ENCODE peak calls at places on chromosomes 4 and X, in nine cellular contexts. H is endothelial cell, A is choroid plexus epithelial cell, E is coronary artery, O is sciatic nerve, F is endodermal cell, W is NCI-H1092, G is hepatocyte, C is fibroblast of pulmonary artery. Y is an unnamed sample.

GRCh38 chr4:153122855-153123254 is 81.4 kb upstream of the TRIM2 start:
- DNase-seq in H (no peak), A (no peak), E (no peak), O (no peak), F (no peak), W (no peak), G (no peak), C (no peak), Y (no peak)

GRCh38 chrX:108468486-108468885 is 28.8 kb downstream of the COL4A5 start:
- DNase-seq in H (no peak), A (peak), E (no peak), O (no peak), F (no peak), W (no peak), G (no peak), C (peak), Y (no peak)

GRCh38 chr4:32000846-32001488 is 1280.8 kb downstream of the PCDH7 start:
- DNase-seq in H (no peak), A (no peak), E (no peak), O (no peak), F (no peak), W (no peak), G (no peak), C (no peak), Y (no peak)

GRCh38 chr4:175891863-175892262 is 79.8 kb upstream of the GPM6A start:
- DNase-seq in H (no peak), A (peak), E (no peak), O (no peak), F (no peak), W (no peak), G (peak), C (peak), Y (no peak)

GRCh38 chr4:1409079-1409805 is 3.0 kb upstream of the NKX1-1 start:
- DNase-seq in H (no peak), A (no peak), E (no peak), O (no peak), F (no peak), W (no peak), G (no peak), C (no peak), Y (no peak)

GRCh38 chrX:72137846-72138455 is 6.2 kb upstream of the RTL5 start:
- DNase-seq in H (no peak), A (no peak), E (no peak), O (no peak), F (no peak), W (no peak), G (no peak), C (no peak), Y (no peak)

GRCh38 chr4:145195167-145195952 is 15.0 kb upstream of the OTUD4 start:
- DNase-seq in H (no peak), A (no peak), E (no peak), O (no peak), F (no peak), W (no peak), G (peak), C (no peak), Y (no peak)

GRCh38 chr4:155497306-155497705 is 120.5 kb upstream of the MAP9 start:
- DNase-seq in H (no peak), A (no peak), E (no peak), O (no peak), F (no peak), W (no peak), G (no peak), C (no peak), Y (no peak)

GRCh38 chrX:1485033-1485432 is 32.3 kb upstream of the ASMTL start:
- DNase-seq in H (no peak), A (no peak), E (peak), O (no peak), F (no peak), W (no peak), G (no peak), C (no peak), Y (no peak)

GRCh38 chr4:6986067-6986780 is 56.9 kb upstream of the TADA2B start:
- DNase-seq in H (peak), A (peak), E (no peak), O (peak), F (peak), W (no peak), G (peak), C (peak), Y (no peak)

GRCh38 chr4:3254302-3255131 is 5.6 kb downstream of the MSANTD1 start:
- DNase-seq in H (no peak), A (no peak), E (peak), O (peak), F (peak), W (no peak), G (no peak), C (no peak), Y (no peak)

GRCh38 chr4:7828926-7829325 is 110.7 kb downstream of the AFAP1 start:
- DNase-seq in H (no peak), A (peak), E (peak), O (no peak), F (no peak), W (no peak), G (no peak), C (peak), Y (no peak)

GRCh38 chrX:78314561-78314960 is 12.8 kb downstream of the CYSLTR1 start:
- DNase-seq in H (no peak), A (no peak), E (no peak), O (no peak), F (no peak), W (no peak), G (no peak), C (no peak), Y (no peak)

GRCh38 chrX:134733595-134733994 is 75.3 kb upstream of the PLAC1 start:
- DNase-seq in H (no peak), A (no peak), E (no peak), O (no peak), F (no peak), W (no peak), G (no peak), C (no peak), Y (no peak)

GRCh38 chrX:20139966-20140365 is 1.7 kb downstream of the EIF1AX start:
- DNase-seq in H (no peak), A (peak), E (no peak), O (no peak), F (no peak), W (no peak), G (no peak), C (peak), Y (no peak)

GRCh38 chr4:35793045-35793722 is 451.1 kb downstream of the ARAP2 start:
- DNase-seq in H (no peak), A (peak), E (no peak), O (no peak), F (no peak), W (no peak), G (no peak), C (peak), Y (no peak)

GRCh38 chr4:168981460-168981859 is 28.6 kb downstream of the CBR4 start:
- DNase-seq in H (no peak), A (peak), E (no peak), O (no peak), F (no peak), W (no peak), G (no peak), C (peak), Y (no peak)

GRCh38 chrX:153411255-153411987 is at the start of gene ZFP92:
- DNase-seq in H (no peak), A (peak), E (no peak), O (no peak), F (no peak), W (no peak), G (peak), C (no peak), Y (peak)

GRCh38 chrX:2498781-2499302 is 1.9 kb downstream of the DHRSX start:
- DNase-seq in H (no peak), A (peak), E (no peak), O (peak), F (no peak), W (no peak), G (peak), C (peak), Y (no peak)

GRCh38 chr4:47032405-47033106 is 1.2 kb downstream of the GABRB1 start:
- DNase-seq in H (peak), A (peak), E (peak), O (peak), F (peak), W (peak), G (peak), C (peak), Y (peak)

GRCh38 chr4:155906554-155907247 is 3.2 kb downstream of the TDO2 start:
- DNase-seq in H (no peak), A (peak), E (no peak), O (peak), F (no peak), W (no peak), G (peak), C (peak), Y (no peak)

GRCh38 chrX:132271330-132271729 is 52.1 kb upstream of the RAP2C start:
- DNase-seq in H (no peak), A (no peak), E (no peak), O (no peak), F (no peak), W (no peak), G (no peak), C (peak), Y (no peak)

GRCh38 chr4:22473268-22473667 is 42.6 kb downstream of the ADGRA3 start:
- DNase-seq in H (no peak), A (peak), E (no peak), O (no peak), F (no peak), W (no peak), G (no peak), C (peak), Y (no peak)

GRCh38 chr4:88443486-88443885 is 13.4 kb upstream of the HERC5 start:
- DNase-seq in H (no peak), A (no peak), E (no peak), O (no peak), F (peak), W (no peak), G (no peak), C (no peak), Y (no peak)

GRCh38 chr4:972651-973424 is 531 bp downstream of the DGKQ start:
- DNase-seq in H (no peak), A (no peak), E (no peak), O (no peak), F (peak), W (no peak), G (peak), C (peak), Y (peak)

GRCh38 chr4:10168151-10168550 is 51.6 kb upstream of the WDR1 start:
- DNase-seq in H (peak), A (no peak), E (no peak), O (no peak), F (no peak), W (no peak), G (no peak), C (no peak), Y (no peak)

GRCh38 chr4:25358515-25359275 is 18.4 kb upstream of the ANAPC4 start:
- DNase-seq in H (no peak), A (no peak), E (no peak), O (no peak), F (no peak), W (no peak), G (peak), C (no peak), Y (no peak)

GRCh38 chr4:183335369-183335940 is 13.2 kb upstream of the CLDN24 start:
- DNase-seq in H (no peak), A (peak), E (peak), O (no peak), F (no peak), W (no peak), G (peak), C (peak), Y (no peak)

GRCh38 chr4:132180020-132180427 is 969.1 kb upstream of the PCDH10 start:
- DNase-seq in H (no peak), A (peak), E (no peak), O (no peak), F (no peak), W (no peak), G (no peak), C (peak), Y (no peak)

GRCh38 chr4:21413807-21414370 is 534.7 kb downstream of the KCNIP4 start:
- DNase-seq in H (no peak), A (no peak), E (no peak), O (no peak), F (no peak), W (no peak), G (no peak), C (no peak), Y (no peak)

GRCh38 chr4:85707591-85707990 is 232.6 kb downstream of the ARHGAP24 start:
- DNase-seq in H (no peak), A (no peak), E (no peak), O (no peak), F (no peak), W (no peak), G (no peak), C (no peak), Y (no peak)

GRCh38 chr4:145619639-145619996 is 433 bp downstream of the MMAA start:
- DNase-seq in H (peak), A (peak), E (no peak), O (no peak), F (no peak), W (no peak), G (peak), C (peak), Y (no peak)

GRCh38 chr4:150369434-150370141 is 212.4 kb upstream of the MAB21L2 start:
- DNase-seq in H (no peak), A (no peak), E (no peak), O (no peak), F (no peak), W (no peak), G (no peak), C (no peak), Y (no peak)

GRCh38 chr4:89929425-89930272 is 35.0 kb downstream of the MMRN1 start:
- DNase-seq in H (no peak), A (no peak), E (no peak), O (no peak), F (no peak), W (no peak), G (no peak), C (peak), Y (no peak)

GRCh38 chrX:149504226-149504914 is 736 bp downstream of the IDS start:
- DNase-seq in H (peak), A (no peak), E (no peak), O (no peak), F (peak), W (peak), G (peak), C (no peak), Y (peak)

GRCh38 chr4:136768925-136769275 is 763.4 kb downstream of the PCDH18 start:
- DNase-seq in H (no peak), A (peak), E (no peak), O (no peak), F (no peak), W (no peak), G (no peak), C (no peak), Y (no peak)

GRCh38 chrX:106999002-106999975 is 723 bp downstream of the MORC4 start:
- DNase-seq in H (peak), A (peak), E (no peak), O (peak), F (peak), W (no peak), G (peak), C (peak), Y (peak)

GRCh38 chrX:151765026-151765425 is 30.5 kb downstream of the CNGA2 start:
- DNase-seq in H (no peak), A (no peak), E (peak), O (no peak), F (no peak), W (no peak), G (no peak), C (no peak), Y (no peak)